ENCODE peak calls at places on chromosomes 7 and 10, in four cellular contexts. One of them, this sample, is unnamed.

GRCh38 chr10:133110609-133111275 is 23.0 kb downstream of the ADGRA1 start:
- DNase-seq in dorsolateral prefrontal cortex: no peak
- DNase-seq in mesendoderm: no peak
- DNase-seq in mesenchymal stem cell: no peak
- DNase-seq in this sample: no peak

GRCh38 chr10:12947741-12948140 is 53.8 kb downstream of the CCDC3 start:
- DNase-seq in mesendoderm: no peak
- DNase-seq in dorsolateral prefrontal cortex: no peak
- DNase-seq in mesenchymal stem cell: no peak
- DNase-seq in this sample: no peak

GRCh38 chr7:150325110-150325611 is 1.8 kb upstream of the ACTR3C start:
- DNase-seq in mesenchymal stem cell: peak
- DNase-seq in mesendoderm: no peak
- DNase-seq in dorsolateral prefrontal cortex: no peak
- DNase-seq in this sample: peak

GRCh38 chr7:74449809-74450397 is 3.8 kb upstream of the GTF2IRD1 start:
- DNase-seq in dorsolateral prefrontal cortex: peak
- DNase-seq in mesendoderm: peak
- DNase-seq in mesenchymal stem cell: peak
- DNase-seq in this sample: peak

GRCh38 chr10:130022501-130023299 is 58.6 kb upstream of the EBF3 start:
- DNase-seq in mesenchymal stem cell: peak
- DNase-seq in dorsolateral prefrontal cortex: no peak
- DNase-seq in mesendoderm: no peak
- DNase-seq in this sample: peak

GRCh38 chr7:141663081-141663510 is 38.9 kb downstream of the DENND11 start:
- DNase-seq in mesendoderm: no peak
- DNase-seq in dorsolateral prefrontal cortex: no peak
- DNase-seq in mesenchymal stem cell: no peak
- DNase-seq in this sample: peak

GRCh38 chr10:26090032-26090431 is 126.5 kb upstream of the GAD2 start:
- DNase-seq in dorsolateral prefrontal cortex: no peak
- DNase-seq in mesendoderm: no peak
- DNase-seq in mesenchymal stem cell: no peak
- DNase-seq in this sample: peak

GRCh38 chr7:101108961-101109360 is 17.9 kb upstream of the SERPINE1 start:
- DNase-seq in mesenchymal stem cell: no peak
- DNase-seq in mesendoderm: no peak
- DNase-seq in dorsolateral prefrontal cortex: no peak
- DNase-seq in this sample: no peak

GRCh38 chr10:61798711-61799110 is 102.8 kb upstream of the ARID5B start:
- DNase-seq in mesendoderm: no peak
- DNase-seq in mesenchymal stem cell: no peak
- DNase-seq in dorsolateral prefrontal cortex: no peak
- DNase-seq in this sample: no peak

GRCh38 chr10:32957341-32958084 is 517 bp downstream of the ITGB1 start:
- DNase-seq in dorsolateral prefrontal cortex: peak
- DNase-seq in mesendoderm: peak
- DNase-seq in mesenchymal stem cell: no peak
- DNase-seq in this sample: peak

GRCh38 chr7:1368682-1369571 is 90.3 kb downstream of the MICALL2 start:
- DNase-seq in mesenchymal stem cell: no peak
- DNase-seq in mesendoderm: peak
- DNase-seq in dorsolateral prefrontal cortex: no peak
- DNase-seq in this sample: peak

GRCh38 chr7:28297821-28298439 is 114.4 kb upstream of the CREB5 start:
- DNase-seq in mesenchymal stem cell: no peak
- DNase-seq in mesendoderm: no peak
- DNase-seq in dorsolateral prefrontal cortex: no peak
- DNase-seq in this sample: no peak

GRCh38 chr7:136526408-136527105 is 341.9 kb upstream of the CHRM2 start:
- DNase-seq in dorsolateral prefrontal cortex: no peak
- DNase-seq in mesenchymal stem cell: no peak
- DNase-seq in mesendoderm: no peak
- DNase-seq in this sample: no peak

GRCh38 chr7:82700739-82701138 is 257.2 kb upstream of the CACNA2D1 start:
- DNase-seq in mesenchymal stem cell: no peak
- DNase-seq in mesendoderm: no peak
- DNase-seq in dorsolateral prefrontal cortex: no peak
- DNase-seq in this sample: no peak

GRCh38 chr10:89207801-89208551 is 859 bp upstream of the CH25H start:
- DNase-seq in mesendoderm: peak
- DNase-seq in dorsolateral prefrontal cortex: peak
- DNase-seq in mesenchymal stem cell: no peak
- DNase-seq in this sample: peak

GRCh38 chr7:79540592-79540991 is 87.1 kb upstream of the MAGI2 start:
- DNase-seq in dorsolateral prefrontal cortex: no peak
- DNase-seq in mesendoderm: no peak
- DNase-seq in mesenchymal stem cell: no peak
- DNase-seq in this sample: no peak

GRCh38 chr10:29189272-29189671 is 99.6 kb upstream of the LYZL1 start:
- DNase-seq in mesenchymal stem cell: no peak
- DNase-seq in dorsolateral prefrontal cortex: no peak
- DNase-seq in mesendoderm: no peak
- DNase-seq in this sample: no peak

GRCh38 chr10:100697070-100697469 is 48.3 kb upstream of the PAX2 start:
- DNase-seq in mesendoderm: peak
- DNase-seq in dorsolateral prefrontal cortex: no peak
- DNase-seq in mesenchymal stem cell: peak
- DNase-seq in this sample: no peak

GRCh38 chr10:810351-810846 is 120.9 kb upstream of the DIP2C start:
- DNase-seq in dorsolateral prefrontal cortex: no peak
- DNase-seq in mesenchymal stem cell: no peak
- DNase-seq in mesendoderm: peak
- DNase-seq in this sample: peak

GRCh38 chr10:3782456-3783312 is 2.3 kb downstream of the KLF6 start:
- DNase-seq in mesendoderm: peak
- DNase-seq in mesenchymal stem cell: peak
- DNase-seq in dorsolateral prefrontal cortex: peak
- DNase-seq in this sample: peak

GRCh38 chr10:132457328-132458070 is 60.5 kb downstream of the PWWP2B start:
- DNase-seq in mesendoderm: no peak
- DNase-seq in dorsolateral prefrontal cortex: no peak
- DNase-seq in mesenchymal stem cell: no peak
- DNase-seq in this sample: peak

GRCh38 chr7:38229386-38229785 is 44.0 kb downstream of the TARP start:
- DNase-seq in mesenchymal stem cell: peak
- DNase-seq in dorsolateral prefrontal cortex: no peak
- DNase-seq in mesendoderm: no peak
- DNase-seq in this sample: peak

GRCh38 chr10:49071221-49071761 is 44.0 kb downstream of the VSTM4 start:
- DNase-seq in dorsolateral prefrontal cortex: no peak
- DNase-seq in mesendoderm: no peak
- DNase-seq in mesenchymal stem cell: no peak
- DNase-seq in this sample: no peak
- H3K4me3 ChIP-seq in dorsolateral prefrontal cortex: no peak
- H3K4me3 ChIP-seq in mesendoderm: no peak
- H3K4me3 ChIP-seq in mesenchymal stem cell: no peak
- H3K4me3 ChIP-seq in this sample: no peak

DNA sequence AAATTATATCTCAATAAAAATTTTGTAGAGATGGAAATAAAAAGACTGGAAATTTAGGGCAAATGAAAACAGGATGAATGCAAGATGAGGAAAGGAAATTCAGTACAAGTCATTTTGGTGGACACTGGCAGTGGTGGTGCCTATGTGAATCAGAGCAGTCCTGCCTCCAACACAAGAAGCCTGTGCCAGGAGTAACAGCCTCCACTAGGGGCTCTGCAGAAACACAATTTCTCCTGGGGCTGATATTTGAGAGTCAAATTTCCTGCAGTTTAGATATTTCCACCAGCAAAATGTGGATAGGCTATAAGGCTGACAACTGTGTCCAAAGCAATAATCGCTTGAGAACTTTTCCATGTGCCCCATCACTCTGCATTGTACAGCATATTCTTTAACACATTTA is 4.7 kb upstream of the PLXDC2 start:
- DNase-seq in mesenchymal stem cell: peak
- DNase-seq in mesendoderm: peak
- DNase-seq in dorsolateral prefrontal cortex: peak
- DNase-seq in this sample: no peak
- H3K4me3 ChIP-seq in mesenchymal stem cell: no peak
- H3K4me3 ChIP-seq in mesendoderm: no peak
- H3K4me3 ChIP-seq in dorsolateral prefrontal cortex: no peak
- H3K4me3 ChIP-seq in this sample: no peak

GRCh38 chr7:2504818-2505375 is 14.7 kb upstream of the LFNG start:
- DNase-seq in mesendoderm: no peak
- DNase-seq in dorsolateral prefrontal cortex: no peak
- DNase-seq in mesenchymal stem cell: no peak
- DNase-seq in this sample: no peak

GRCh38 chr7:2502647-2502966 is 17.0 kb upstream of the LFNG start:
- DNase-seq in mesendoderm: no peak
- DNase-seq in mesenchymal stem cell: no peak
- DNase-seq in dorsolateral prefrontal cortex: no peak
- DNase-seq in this sample: no peak

GRCh38 chr7:2501947-2502646 is 17.5 kb upstream of the LFNG start:
- DNase-seq in dorsolateral prefrontal cortex: no peak
- DNase-seq in mesenchymal stem cell: no peak
- DNase-seq in mesendoderm: no peak
- DNase-seq in this sample: no peak

GRCh38 chr7:2504128-2504817 is 15.3 kb upstream of the LFNG start:
- DNase-seq in mesenchymal stem cell: no peak
- DNase-seq in mesendoderm: no peak
- DNase-seq in dorsolateral prefrontal cortex: no peak
- DNase-seq in this sample: no peak

DNA sequence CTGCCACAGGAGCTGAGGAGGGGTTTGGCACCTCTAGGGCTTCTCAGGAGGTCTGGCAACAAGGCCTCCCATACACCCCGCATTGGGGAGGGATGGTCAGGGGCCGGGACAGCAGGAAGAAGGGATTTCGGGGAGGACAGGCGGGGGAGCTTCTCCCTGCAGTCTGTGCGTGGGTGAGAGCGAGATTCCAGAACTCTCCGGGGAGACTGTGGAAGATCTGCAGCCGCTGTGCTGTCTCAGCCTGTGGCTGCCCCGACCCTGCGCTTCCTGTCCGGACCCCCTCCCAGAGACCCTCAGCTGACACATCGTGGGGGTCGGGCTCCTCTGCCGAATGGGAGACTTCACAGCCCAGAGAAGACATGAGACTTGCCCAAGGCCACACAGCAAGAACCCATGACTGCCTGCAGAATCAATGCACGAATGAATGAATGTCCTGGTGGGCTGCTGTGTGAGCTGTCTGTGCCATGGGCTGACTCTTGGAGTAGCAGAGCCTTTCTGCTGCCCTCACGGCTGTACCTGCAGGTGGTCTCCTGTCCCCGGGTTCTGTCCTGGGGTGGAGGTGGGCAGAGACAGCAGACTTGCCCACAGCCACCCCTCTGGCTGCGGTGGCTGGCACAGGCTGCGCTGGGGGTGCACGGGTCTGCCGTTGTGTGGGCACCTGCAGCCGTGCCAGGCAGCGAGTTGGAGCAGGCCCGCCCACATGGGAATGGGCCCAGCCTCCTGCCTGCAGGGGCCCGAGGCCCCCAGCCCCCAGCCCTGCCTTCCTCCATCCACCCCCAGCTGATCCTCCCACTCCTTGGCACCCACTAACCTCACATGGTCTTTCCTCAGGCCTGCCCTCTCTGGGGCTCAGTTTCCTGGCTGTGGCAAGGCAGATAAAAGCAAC is 16.3 kb upstream of the LFNG start:
- DNase-seq in mesenchymal stem cell: no peak
- DNase-seq in dorsolateral prefrontal cortex: no peak
- DNase-seq in mesendoderm: no peak
- DNase-seq in this sample: no peak
- H3K4me3 ChIP-seq in mesenchymal stem cell: no peak
- H3K4me3 ChIP-seq in dorsolateral prefrontal cortex: no peak
- H3K4me3 ChIP-seq in mesendoderm: no peak
- H3K4me3 ChIP-seq in this sample: no peak

GRCh38 chr10:87547734-87548311 is 43.1 kb downstream of the MINPP1 start:
- DNase-seq in dorsolateral prefrontal cortex: no peak
- DNase-seq in mesenchymal stem cell: peak
- DNase-seq in mesendoderm: no peak
- DNase-seq in this sample: peak
- H3K4me3 ChIP-seq in dorsolateral prefrontal cortex: no peak
- H3K4me3 ChIP-seq in mesenchymal stem cell: peak
- H3K4me3 ChIP-seq in mesendoderm: no peak
- H3K4me3 ChIP-seq in this sample: no peak

GRCh38 chr10:102247724-102248123 is 2.4 kb downstream of the GBF1 start:
- DNase-seq in dorsolateral prefrontal cortex: no peak
- DNase-seq in mesenchymal stem cell: no peak
- DNase-seq in mesendoderm: no peak
- DNase-seq in this sample: no peak
- H3K4me3 ChIP-seq in dorsolateral prefrontal cortex: no peak
- H3K4me3 ChIP-seq in mesenchymal stem cell: peak
- H3K4me3 ChIP-seq in mesendoderm: no peak
- H3K4me3 ChIP-seq in this sample: peak

GRCh38 chr10:49558194-49558593 is 19.3 kb upstream of the ERCC6 start:
- DNase-seq in mesendoderm: no peak
- DNase-seq in dorsolateral prefrontal cortex: no peak
- DNase-seq in mesenchymal stem cell: no peak
- DNase-seq in this sample: no peak

GRCh38 chr10:49559476-49559875 is 20.6 kb upstream of the ERCC6 start:
- DNase-seq in dorsolateral prefrontal cortex: no peak
- DNase-seq in mesendoderm: peak
- DNase-seq in mesenchymal stem cell: no peak
- DNase-seq in this sample: no peak

GRCh38 chr10:49560526-49560925 is 21.6 kb upstream of the ERCC6 start:
- DNase-seq in mesenchymal stem cell: no peak
- DNase-seq in dorsolateral prefrontal cortex: no peak
- DNase-seq in mesendoderm: no peak
- DNase-seq in this sample: no peak

GRCh38 chr10:49564461-49565009 is 25.6 kb upstream of the ERCC6 start:
- DNase-seq in dorsolateral prefrontal cortex: no peak
- DNase-seq in mesendoderm: no peak
- DNase-seq in mesenchymal stem cell: no peak
- DNase-seq in this sample: no peak

GRCh38 chr10:49562893-49563292 is 24.0 kb upstream of the ERCC6 start:
- DNase-seq in dorsolateral prefrontal cortex: no peak
- DNase-seq in mesendoderm: no peak
- DNase-seq in mesenchymal stem cell: no peak
- DNase-seq in this sample: no peak
- H3K4me3 ChIP-seq in dorsolateral prefrontal cortex: no peak
- H3K4me3 ChIP-seq in mesendoderm: no peak
- H3K4me3 ChIP-seq in mesenchymal stem cell: no peak
- H3K4me3 ChIP-seq in this sample: no peak

GRCh38 chr10:71053169-71053895 is 159.0 kb upstream of the UNC5B start:
- DNase-seq in mesendoderm: no peak
- DNase-seq in dorsolateral prefrontal cortex: no peak
- DNase-seq in mesenchymal stem cell: no peak
- DNase-seq in this sample: no peak
- H3K4me3 ChIP-seq in mesendoderm: no peak
- H3K4me3 ChIP-seq in dorsolateral prefrontal cortex: no peak
- H3K4me3 ChIP-seq in mesenchymal stem cell: no peak
- H3K4me3 ChIP-seq in this sample: no peak

GRCh38 chr7:108454674-108455523 is 1.3 kb downstream of the NRCAM start:
- DNase-seq in dorsolateral prefrontal cortex: peak
- DNase-seq in mesenchymal stem cell: peak
- DNase-seq in mesendoderm: peak
- DNase-seq in this sample: peak
- H3K4me3 ChIP-seq in dorsolateral prefrontal cortex: peak
- H3K4me3 ChIP-seq in mesenchymal stem cell: peak
- H3K4me3 ChIP-seq in mesendoderm: peak
- H3K4me3 ChIP-seq in this sample: no peak

GRCh38 chr7:43040461-43040860 is 72.0 kb upstream of the HECW1 start:
- DNase-seq in mesenchymal stem cell: no peak
- DNase-seq in dorsolateral prefrontal cortex: no peak
- DNase-seq in mesendoderm: no peak
- DNase-seq in this sample: no peak
- H3K4me3 ChIP-seq in mesenchymal stem cell: no peak
- H3K4me3 ChIP-seq in dorsolateral prefrontal cortex: no peak
- H3K4me3 ChIP-seq in mesendoderm: no peak
- H3K4me3 ChIP-seq in this sample: no peak